ENCODE peak calls at places on chromosomes 3 and 15, in four cellular contexts. A is stomach, J is endothelial cell of umbilical vein, S is HepG2. O is an unnamed sample.

GRCh38 chr3:61979645-61980430 is 393.5 kb downstream of the FEZF2 start:
- DNase-seq in J (peak; percentile 83), S (no peak), A (no peak), O (no peak)

GRCh38 chr15:91224750-91225380 is 124.8 kb downstream of the SV2B start:
- DNase-seq in J (peak; percentile 54), A (no peak), S (peak; percentile 25), O (peak; percentile 17)

GRCh38 chr15:100468265-100468664 is 60.5 kb downstream of the CERS3 start:
- DNase-seq in J (no peak), S (no peak), A (no peak), O (no peak)

GRCh38 chr3:193788189-193788946 is 195.4 kb downstream of the OPA1 start:
- DNase-seq in A (peak; percentile 65), J (peak; percentile 76), S (peak; percentile 64), O (no peak)

GRCh38 chr3:65672071-65672470 is 366.6 kb downstream of the MAGI1 start:
- DNase-seq in J (no peak), A (no peak), S (no peak), O (no peak)

GRCh38 chr3:112623213-112623612 is 17.7 kb downstream of the CCDC80 start:
- DNase-seq in J (no peak), A (no peak), S (no peak), O (no peak)

GRCh38 chr3:32842987-32843386 is 25.2 kb downstream of the TRIM71 start:
- DNase-seq in J (no peak), S (no peak), A (no peak), O (peak; percentile 30)

GRCh38 chr3:151319613-151320012 is 3.0 kb upstream of the GPR87 start:
- DNase-seq in S (no peak), J (no peak), A (no peak), O (no peak)

GRCh38 chr3:71129611-71130515 is 453.7 kb downstream of the FOXP1 start:
- DNase-seq in J (peak; percentile 87), S (no peak), A (no peak), O (no peak)

GRCh38 chr3:183554377-183554776 is 1.1 kb downstream of the KLHL6 start:
- DNase-seq in J (peak; percentile 57), A (no peak), S (no peak), O (no peak)

GRCh38 chr3:197503652-197504051 is 52.1 kb downstream of the BDH1 start:
- DNase-seq in J (no peak), S (no peak), A (no peak), O (no peak)

GRCh38 chr15:64949383-64950141 is 37.9 kb downstream of the ANKDD1A start:
- DNase-seq in S (no peak), J (no peak), A (no peak), O (no peak)

GRCh38 chr3:65535260-65535659 is 503.5 kb downstream of the MAGI1 start:
- DNase-seq in A (no peak), J (no peak), S (no peak), O (no peak)

GRCh38 chr15:99755692-99756409 is 22.6 kb upstream of the LYSMD4 start:
- DNase-seq in S (peak; percentile 74), J (peak; percentile 73), A (peak; percentile 42), O (peak; percentile 35)

GRCh38 chr3:184237772-184238171 is 8.4 kb downstream of the VWA5B2 start:
- DNase-seq in A (no peak), J (no peak), S (no peak), O (no peak)

GRCh38 chr3:18079739-18080138 is 337.3 kb upstream of the TBC1D5 start:
- DNase-seq in S (no peak), A (no peak), J (no peak), O (peak; percentile 80)

GRCh38 chr15:67184208-67184925 is 70.1 kb downstream of the AAGAB start:
- DNase-seq in J (no peak), A (no peak), S (no peak), O (no peak)

GRCh38 chr15:67185051-67185450 is 69.4 kb downstream of the AAGAB start:
- DNase-seq in J (no peak), A (no peak), S (no peak), O (no peak)

GRCh38 chr15:67185621-67186225 is 68.7 kb downstream of the AAGAB start:
- DNase-seq in S (no peak), A (no peak), J (no peak), O (no peak)

GRCh38 chr15:67181221-67181639 is 73.2 kb downstream of the AAGAB start:
- DNase-seq in A (no peak), S (no peak), J (no peak), O (no peak)

DNA sequence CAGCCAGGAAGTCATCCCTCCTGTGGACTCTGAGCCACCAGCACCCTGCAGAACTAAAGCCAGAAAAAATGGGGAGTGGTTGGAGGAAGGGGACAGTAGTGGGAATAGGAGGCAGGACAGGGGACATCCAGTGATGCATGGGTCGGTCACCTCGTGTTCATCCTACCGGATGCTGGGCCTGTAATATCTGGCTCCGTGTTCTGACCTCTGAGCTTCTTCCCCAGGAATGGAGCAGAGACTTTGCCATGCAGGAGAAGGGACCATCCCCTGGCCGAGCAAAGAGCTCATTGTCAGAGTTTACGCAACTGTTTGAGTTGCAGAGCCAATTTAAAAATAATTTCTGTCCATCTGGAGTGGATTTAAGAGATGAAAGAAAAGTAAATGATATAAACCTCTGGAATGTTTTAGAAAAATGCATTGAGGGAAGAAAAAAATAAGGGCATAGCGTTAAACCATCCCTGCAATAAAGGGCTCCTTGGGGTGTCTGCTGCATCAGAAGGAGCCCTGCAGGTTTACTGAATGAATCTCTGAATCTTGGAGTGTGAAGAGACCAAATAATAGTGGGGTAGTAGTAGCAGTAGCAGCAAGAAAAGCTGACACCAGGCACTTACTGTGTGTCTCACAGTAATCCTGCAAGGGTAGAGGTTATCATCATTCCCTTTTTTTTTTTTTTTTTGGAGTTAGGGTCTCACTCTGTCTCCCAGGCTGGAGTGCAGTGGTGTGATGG is 70.9 kb downstream of the AAGAB start:
- DNase-seq in J (no peak), A (no peak), S (peak; percentile 84), O (no peak)
- TF ChIP-seq CTCF in J (no peak), A (no peak), S (no peak), O (no peak)

GRCh38 chr15:57316451-57316850 is 59.9 kb upstream of the CGNL1 start:
- DNase-seq in S (no peak), A (no peak), J (no peak), O (no peak)

GRCh38 chr15:57310876-57311275 is 65.4 kb upstream of the CGNL1 start:
- DNase-seq in J (no peak), A (peak; percentile 2), S (no peak), O (no peak)

GRCh38 chr15:57312006-57312322 is 64.3 kb upstream of the CGNL1 start:
- DNase-seq in J (no peak), A (no peak), S (no peak), O (no peak)

GRCh38 chr15:57313134-57313483 is 63.2 kb upstream of the CGNL1 start:
- DNase-seq in S (no peak), J (no peak), A (no peak), O (no peak)

DNA sequence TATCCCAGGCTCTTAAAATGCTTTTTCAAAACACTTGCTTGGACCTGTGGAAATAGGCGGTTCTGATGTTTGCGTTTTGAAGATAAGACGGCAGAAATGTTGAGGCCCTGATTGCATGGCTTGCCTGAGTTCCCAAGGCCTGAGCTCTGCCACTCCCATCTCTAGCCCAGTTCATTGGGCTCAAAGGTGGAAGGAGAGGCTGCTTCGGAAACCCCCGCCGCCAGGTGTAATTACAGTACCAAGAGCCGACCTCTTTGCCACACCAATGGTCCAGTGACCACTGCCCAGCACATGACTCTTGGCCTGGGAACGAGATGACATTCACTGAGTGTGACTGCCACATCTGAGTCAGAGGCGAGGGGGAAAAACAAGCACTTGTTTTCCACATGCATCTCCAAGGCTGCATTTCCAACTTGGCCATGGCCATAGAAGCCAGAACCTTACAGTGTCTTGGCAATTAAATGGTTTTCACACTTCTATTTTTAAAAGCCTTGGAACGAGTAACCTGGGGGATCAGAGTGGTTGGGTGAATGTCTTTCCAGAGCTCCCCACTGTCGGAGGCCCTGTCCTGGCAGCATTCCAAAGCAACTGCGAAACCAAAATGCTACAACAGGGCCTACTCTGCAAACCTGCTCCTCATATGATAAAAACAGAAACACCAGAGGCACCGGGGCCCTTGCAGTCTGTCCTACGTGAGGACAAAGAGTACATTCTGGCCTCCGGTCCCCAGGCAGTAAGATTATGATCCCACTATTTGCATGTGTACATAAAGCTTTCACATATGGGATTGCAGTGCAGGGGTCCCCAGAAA is 63.8 kb upstream of the CGNL1 start:
- DNase-seq in J (no peak), S (peak; percentile 50), A (peak; percentile 52), O (no peak)
- TF ChIP-seq POLR2AphosphoS5 in J (no peak), S (no peak), A (no peak), O (no peak)

GRCh38 chr3:178436773-178437172 is 99.5 kb upstream of the KCNMB2 start:
- DNase-seq in A (no peak), S (no peak), J (peak; percentile 44), O (no peak)

GRCh38 chr3:178435575-178435974 is 100.7 kb upstream of the KCNMB2 start:
- DNase-seq in S (no peak), A (no peak), J (no peak), O (no peak)

GRCh38 chr3:178439504-178439903 is 96.7 kb upstream of the KCNMB2 start:
- DNase-seq in J (peak; percentile 16), A (no peak), S (no peak), O (no peak)

DNA sequence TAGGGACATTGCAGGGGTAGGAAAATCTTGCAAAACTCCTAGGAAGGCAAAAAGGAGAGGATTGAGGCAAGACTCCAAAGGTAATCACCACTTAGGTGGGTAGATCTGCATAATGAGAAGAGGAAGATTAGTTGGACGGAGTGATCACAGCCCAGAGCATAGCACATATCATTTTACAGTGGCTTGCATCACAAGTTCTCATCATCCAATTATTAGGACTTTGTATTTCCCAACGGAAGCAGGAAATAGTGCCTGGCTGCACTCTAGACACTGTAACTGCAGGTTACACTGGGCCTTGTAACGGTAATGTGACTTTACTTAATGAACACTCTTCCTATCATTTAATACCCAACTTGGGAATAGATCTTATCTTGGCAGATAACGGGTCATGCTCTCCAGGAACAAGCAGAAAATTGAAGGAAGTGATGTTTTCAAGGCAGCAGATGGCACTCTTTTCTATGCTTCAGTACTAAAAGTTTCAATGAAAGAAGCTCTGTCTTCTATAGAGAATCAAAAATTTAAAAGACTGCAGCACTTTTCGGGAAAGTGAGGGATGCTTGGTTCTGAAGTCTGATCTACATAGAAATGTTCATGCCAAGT is 101.9 kb upstream of the KCNMB2 start:
- DNase-seq in S (no peak), A (no peak), J (peak; percentile 22), O (no peak)
- TF ChIP-seq CTCF in S (no peak), A (no peak), J (no peak), O (no peak)

DNA sequence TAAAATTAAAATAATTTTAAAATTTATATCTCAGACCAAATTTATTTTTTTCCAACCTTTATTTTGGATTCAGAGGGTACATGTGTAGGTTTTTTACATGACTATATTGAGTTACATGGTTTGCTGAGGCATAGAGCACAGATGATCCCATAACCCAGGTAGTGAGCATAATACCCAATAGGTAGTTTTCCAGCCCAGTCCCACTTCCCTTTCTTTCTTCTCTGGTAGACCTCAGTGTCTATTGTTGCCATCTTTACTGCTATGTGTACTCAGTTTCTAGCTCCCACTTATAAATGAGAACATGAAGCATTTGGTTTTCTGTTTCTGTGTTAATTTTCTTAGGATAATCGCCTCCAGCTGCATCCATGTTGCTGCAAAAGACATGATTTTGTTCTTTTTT is 338.1 kb downstream of the EFHB start:
- DNase-seq in J (no peak), S (no peak), A (no peak), O (no peak)
- TF ChIP-seq POLR2AphosphoS5 in J (no peak), S (no peak), A (no peak), O (no peak)

GRCh38 chr3:46847744-46848143 is 15.5 kb downstream of the MYL3 start:
- DNase-seq in J (no peak), S (no peak), A (peak; percentile 11), O (no peak)
- TF ChIP-seq CTCF in J (no peak), S (no peak), A (no peak), O (no peak)